ENCODE peak calls at places on chromosomes 3 and 15, in seven cellular contexts. One of them, this sample, is unnamed.

GRCh38 chr3:52685285-52685704 is 418 bp downstream of the PBRM1 start:
- DNase-seq in GM19239: peak
- DNase-seq in lung microvascular endothelial cell: peak
- DNase-seq in CD14-positive monocyte: peak
- DNase-seq in hepatocyte: peak
- DNase-seq in neural crest cell: peak
- DNase-seq in H9: peak
- DNase-seq in this sample: no peak

GRCh38 chr15:84715442-84716035 is 400 bp downstream of the SEC11A start:
- DNase-seq in neural crest cell: peak
- DNase-seq in H9: no peak
- DNase-seq in lung microvascular endothelial cell: peak
- DNase-seq in CD14-positive monocyte: peak
- DNase-seq in hepatocyte: peak
- DNase-seq in GM19239: no peak
- DNase-seq in this sample: peak

GRCh38 chr15:44788748-44789147 is 52.4 kb downstream of the TRIM69 start:
- DNase-seq in neural crest cell: no peak
- DNase-seq in lung microvascular endothelial cell: peak
- DNase-seq in GM19239: no peak
- DNase-seq in hepatocyte: no peak
- DNase-seq in CD14-positive monocyte: no peak
- DNase-seq in H9: no peak
- DNase-seq in this sample: no peak

GRCh38 chr3:183811638-183812037 is 13.7 kb downstream of the MAP6D1 start:
- DNase-seq in H9: no peak
- DNase-seq in neural crest cell: no peak
- DNase-seq in lung microvascular endothelial cell: no peak
- DNase-seq in hepatocyte: no peak
- DNase-seq in GM19239: no peak
- DNase-seq in CD14-positive monocyte: no peak
- DNase-seq in this sample: no peak

GRCh38 chr15:75661041-75661778 is 13.5 kb downstream of the SNX33 start:
- DNase-seq in CD14-positive monocyte: no peak
- DNase-seq in GM19239: no peak
- DNase-seq in H9: peak
- DNase-seq in lung microvascular endothelial cell: peak
- DNase-seq in neural crest cell: no peak
- DNase-seq in hepatocyte: peak
- DNase-seq in this sample: peak

GRCh38 chr3:153624310-153625030 is 462.4 kb downstream of the RAP2B start:
- DNase-seq in CD14-positive monocyte: no peak
- DNase-seq in neural crest cell: no peak
- DNase-seq in hepatocyte: no peak
- DNase-seq in H9: no peak
- DNase-seq in GM19239: no peak
- DNase-seq in lung microvascular endothelial cell: peak
- DNase-seq in this sample: no peak

GRCh38 chr3:15295506-15295905 is 36.9 kb downstream of the SH3BP5 start:
- DNase-seq in hepatocyte: no peak
- DNase-seq in lung microvascular endothelial cell: peak
- DNase-seq in CD14-positive monocyte: peak
- DNase-seq in H9: no peak
- DNase-seq in neural crest cell: no peak
- DNase-seq in GM19239: no peak
- DNase-seq in this sample: no peak

GRCh38 chr3:158430968-158431367 is 140.0 kb upstream of the MLF1 start:
- DNase-seq in neural crest cell: no peak
- DNase-seq in H9: no peak
- DNase-seq in hepatocyte: no peak
- DNase-seq in CD14-positive monocyte: no peak
- DNase-seq in lung microvascular endothelial cell: no peak
- DNase-seq in GM19239: no peak
- DNase-seq in this sample: no peak

GRCh38 chr15:100671858-100672543 is 69.6 kb downstream of the ASB7 start:
- DNase-seq in H9: peak
- DNase-seq in hepatocyte: no peak
- DNase-seq in CD14-positive monocyte: no peak
- DNase-seq in lung microvascular endothelial cell: peak
- DNase-seq in GM19239: no peak
- DNase-seq in neural crest cell: peak
- DNase-seq in this sample: peak

GRCh38 chr15:73838795-73839565 is 34.4 kb upstream of the TBC1D21 start:
- DNase-seq in GM19239: no peak
- DNase-seq in neural crest cell: no peak
- DNase-seq in H9: no peak
- DNase-seq in hepatocyte: no peak
- DNase-seq in lung microvascular endothelial cell: peak
- DNase-seq in CD14-positive monocyte: no peak
- DNase-seq in this sample: no peak

GRCh38 chr3:89246326-89246725 is 138.9 kb downstream of the EPHA3 start:
- DNase-seq in H9: peak
- DNase-seq in CD14-positive monocyte: no peak
- DNase-seq in neural crest cell: peak
- DNase-seq in lung microvascular endothelial cell: no peak
- DNase-seq in GM19239: no peak
- DNase-seq in hepatocyte: no peak
- DNase-seq in this sample: no peak

This sample was measured in brain microvascular endothelial cell.